ENCODE peak calls at places on chromosomes 2 and 18, in six cellular contexts. H is HepG2, A is A549, U is GM12878, K is K562, Q is SK-N-SH. Z is an unnamed sample.
A peak's percentile ranks its signal among the peaks of the same experiment; 100 is the strongest.

GRCh38 chr2:164606557-164606956 is 14.7 kb downstream of the GRB14 start:
- DNase-seq in H (no peak), A (no peak), U (no peak), K (no peak), Q (no peak), Z (no peak)

GRCh38 chr2:105364436-105365139 is 27.2 kb downstream of the C2orf49 start:
- DNase-seq in H (no peak), A (no peak), U (no peak), K (no peak), Q (no peak), Z (no peak)

GRCh38 chr2:169579044-169579443 is 5.1 kb upstream of the PPIG start:
- DNase-seq in H (no peak), A (no peak), U (no peak), K (no peak), Q (no peak), Z (no peak)

GRCh38 chr2:106521016-106521415 is 33.9 kb downstream of the CD8B2 start:
- DNase-seq in H (no peak), A (no peak), U (no peak), K (no peak), Q (no peak), Z (no peak)

GRCh38 chr2:232573042-232573441 is 22.6 kb downstream of the EIF4E2 start:
- DNase-seq in H (no peak), A (no peak), U (no peak), K (no peak), Q (no peak), Z (no peak)

GRCh38 chr2:217940261-217941220 is 62.3 kb downstream of the TNS1 start:
- DNase-seq in H (no peak), A (no peak), U (no peak), K (no peak), Q (no peak), Z (no peak)

GRCh38 chr2:120310136-120310535 is 35.8 kb upstream of the INHBB start:
- DNase-seq in H (no peak), A (no peak), U (peak; percentile 76), K (no peak), Q (no peak), Z (no peak)

GRCh38 chr2:42073739-42074138 is 25.9 kb downstream of the PKDCC start:
- DNase-seq in H (no peak), A (no peak), U (no peak), K (no peak), Q (no peak), Z (peak; percentile 86)

GRCh38 chr2:128812183-128812940 is 493.7 kb upstream of the HS6ST1 start:
- DNase-seq in H (no peak), A (no peak), U (no peak), K (no peak), Q (no peak), Z (no peak)

GRCh38 chr2:3624059-3624794 is 29.3 kb downstream of the COLEC11 start:
- DNase-seq in H (no peak), A (no peak), U (peak; percentile 46), K (no peak), Q (no peak), Z (peak; percentile 11)

GRCh38 chr2:65300134-65300771 is 72.6 kb downstream of the ACTR2 start:
- DNase-seq in H (no peak), A (no peak), U (no peak), K (no peak), Q (no peak), Z (peak; percentile 76)

GRCh38 chr18:37253424-37254255 is 312.0 kb downstream of the CELF4 start:
- DNase-seq in H (no peak), A (no peak), U (no peak), K (peak; percentile 100), Q (peak; percentile 83), Z (no peak)
- TF ChIP-seq SMC3 in H (no peak), A (no peak), U (no peak), K (no peak), Q (no peak), Z (no peak)

GRCh38 chr2:204871246-204871953 is 326.1 kb downstream of the PARD3B start:
- DNase-seq in H (peak; percentile 16), A (peak; percentile 44), U (no peak), K (no peak), Q (peak; percentile 23), Z (peak; percentile 69)
- TF ChIP-seq RFX5 in H (no peak), A (no peak), U (no peak), K (no peak), Q (no peak), Z (no peak)

DNA sequence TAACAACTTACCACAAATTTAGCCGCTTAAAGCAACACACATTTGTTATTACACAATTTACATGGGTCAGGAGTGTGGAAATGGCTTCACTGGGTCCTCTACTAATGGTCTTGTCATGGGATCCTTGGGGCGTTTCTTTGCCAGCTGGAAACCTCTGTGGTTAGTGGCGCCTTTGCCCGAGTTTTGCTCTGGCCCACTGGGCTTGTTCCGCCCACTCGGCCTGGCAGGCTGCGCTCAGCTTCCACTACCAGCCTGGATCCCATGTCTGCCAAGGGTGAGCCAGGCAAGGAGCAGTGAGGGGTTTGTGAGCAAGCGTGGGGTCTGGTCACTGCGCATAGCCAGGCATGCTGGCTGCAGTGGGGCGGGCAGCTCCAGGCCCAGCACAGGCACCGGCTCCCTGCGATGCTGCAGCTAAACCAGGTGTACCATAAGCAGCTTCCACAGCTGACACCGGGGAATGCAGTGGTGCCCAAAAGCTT is 16.2 kb upstream of the MBD2 start:
- DNase-seq in H (no peak), A (no peak), U (no peak), K (no peak), Q (no peak), Z (no peak)
- TF ChIP-seq SMC3 in H (no peak), A (no peak), U (no peak), K (no peak), Q (no peak), Z (no peak)

GRCh38 chr2:238693337-238694093 is 154.4 kb upstream of the TWIST2 start:
- DNase-seq in H (no peak), A (no peak), U (no peak), K (no peak), Q (no peak), Z (no peak)
- TF ChIP-seq RFX5 in H (no peak), A (no peak), U (no peak), K (no peak), Q (no peak), Z (no peak)

GRCh38 chr2:202425036-202425435 is 48.9 kb downstream of the BMPR2 start:
- DNase-seq in H (no peak), A (no peak), U (no peak), K (no peak), Q (no peak), Z (no peak)
- TF ChIP-seq SMC3 in H (no peak), A (no peak), U (no peak), K (no peak), Q (no peak), Z (no peak)

DNA sequence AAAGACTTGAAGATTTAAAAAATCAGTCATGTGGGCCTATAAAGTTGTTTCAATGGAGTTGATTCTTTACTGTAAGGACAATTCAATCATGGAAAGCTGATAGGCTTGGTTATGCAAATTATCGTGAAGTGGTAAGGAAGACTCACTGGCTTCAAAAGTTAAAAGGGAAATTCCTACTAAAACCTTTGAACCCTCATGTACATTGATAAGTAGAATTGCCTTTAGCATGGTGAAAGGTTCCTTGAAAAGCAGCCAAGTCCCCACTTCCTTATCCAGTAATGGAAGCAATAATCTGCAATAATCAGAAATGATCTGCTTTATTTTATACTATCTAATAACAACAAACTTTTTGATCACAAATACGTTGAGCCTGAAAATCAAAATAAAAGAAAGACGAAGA is 14.4 kb upstream of the CCL20 start:
- DNase-seq in H (peak; percentile 32), A (no peak), U (no peak), K (no peak), Q (no peak), Z (no peak)
- TF ChIP-seq RFX5 in H (no peak), A (no peak), U (no peak), K (no peak), Q (no peak), Z (no peak)

GRCh38 chr2:127201452-127201851 is 18.6 kb downstream of the CYP27C1 start:
- DNase-seq in H (no peak), A (no peak), U (no peak), K (no peak), Q (no peak), Z (no peak)
- TF ChIP-seq SMC3 in H (no peak), A (no peak), U (no peak), K (no peak), Q (no peak), Z (no peak)

DNA sequence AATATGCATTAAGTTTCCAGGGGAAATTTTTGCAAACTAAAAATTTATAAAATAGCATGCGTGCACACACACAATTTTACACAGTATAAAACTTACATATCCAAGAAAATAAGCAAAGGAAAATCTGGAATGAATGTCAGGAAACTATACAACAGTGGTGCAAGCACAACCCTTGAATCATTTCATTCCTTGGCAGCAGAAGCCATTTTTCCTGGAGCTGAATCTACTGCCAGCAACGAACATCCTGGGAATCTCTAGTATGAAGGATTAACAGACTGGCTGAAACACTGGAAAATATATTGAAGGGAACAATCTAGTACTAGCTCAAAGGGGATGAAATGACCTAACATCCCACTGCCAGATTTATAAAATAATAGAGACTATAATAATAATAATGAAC is 235.3 kb downstream of the DYM start:
- DNase-seq in H (no peak), A (no peak), U (no peak), K (no peak), Q (no peak), Z (peak; percentile 72)
- TF ChIP-seq RFX5 in H (no peak), A (no peak), U (no peak), K (no peak), Q (no peak), Z (no peak)

DNA sequence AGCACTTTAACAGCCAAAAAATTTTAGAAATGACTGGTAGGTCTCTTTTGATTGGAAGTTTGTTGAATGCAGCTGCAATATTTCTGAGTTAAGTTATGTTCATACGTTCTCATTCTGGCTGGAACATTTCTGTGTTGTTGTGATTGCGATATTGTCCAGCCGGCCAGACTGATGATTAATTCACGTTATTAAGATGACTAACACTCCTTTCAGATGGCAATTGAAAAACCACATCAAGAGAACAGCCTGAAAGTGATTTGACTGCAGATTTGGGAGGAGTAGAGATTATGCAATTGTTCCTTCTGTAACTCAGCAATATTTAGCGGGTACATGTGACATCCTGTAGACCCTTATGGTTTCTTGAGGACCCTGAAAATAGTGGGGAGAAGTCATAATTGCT is 133.7 kb downstream of the FBXO15 start:
- DNase-seq in H (no peak), A (no peak), U (no peak), K (no peak), Q (no peak), Z (peak; percentile 57)
- TF ChIP-seq SMC3 in H (no peak), A (no peak), U (no peak), K (no peak), Q (no peak), Z (no peak)

Z was measured in IMR-90.